ENCODE peak calls at places on chromosomes 16 and 17, in five cellular contexts. Y is endothelial cell, C is gastrocnemius medialis, L is cardiac muscle cell, K is fibroblast of the aortic adventitia. W is an unnamed sample.

GRCh38 chr17:62968445-62968923 is 2.4 kb downstream of the TANC2 start:
- DNase-seq in Y (peak; percentile 43), C (no peak), L (peak; percentile 90), K (peak; percentile 93), W (peak; percentile 16)

GRCh38 chr17:62895256-62895649 is 70.8 kb upstream of the TANC2 start:
- DNase-seq in Y (no peak), C (no peak), L (no peak), K (no peak), W (no peak)

GRCh38 chr16:26645629-26646028 is 421.1 kb upstream of the C16orf82 start:
- DNase-seq in Y (peak; percentile 58), C (no peak), L (no peak), K (no peak), W (peak; percentile 39)

GRCh38 chr16:55280622-55281021 is 43.4 kb upstream of the IRX6 start:
- DNase-seq in Y (no peak), C (no peak), L (no peak), K (no peak), W (no peak)

GRCh38 chr16:82954224-82954929 is 327.6 kb downstream of the CDH13 start:
- DNase-seq in Y (no peak), C (no peak), L (peak; percentile 70), K (peak; percentile 60), W (no peak)

GRCh38 chr17:29241015-29241963 is 5.4 kb upstream of the CRYBA1 start:
- DNase-seq in Y (no peak), C (no peak), L (peak; percentile 96), K (peak; percentile 96), W (peak; percentile 51)

GRCh38 chr16:46929378-46930332 is 43.8 kb downstream of the DNAJA2 start:
- DNase-seq in Y (peak; percentile 83), C (peak; percentile 34), L (peak; percentile 67), K (peak; percentile 57), W (peak; percentile 81)

GRCh38 chr17:47975189-47975814 is 4.4 kb downstream of the CDK5RAP3 start:
- DNase-seq in Y (no peak), C (no peak), L (no peak), K (no peak), W (no peak)

GRCh38 chr17:61419496-61420046 is 19.9 kb downstream of the TBX2 start:
- DNase-seq in Y (no peak), C (no peak), L (no peak), K (no peak), W (no peak)

GRCh38 chr17:61504697-61505096 is 52.5 kb downstream of the TBX4 start:
- DNase-seq in Y (no peak), C (no peak), L (peak; percentile 76), K (peak; percentile 83), W (no peak)

GRCh38 chr16:31253642-31254045 is 6.1 kb upstream of the ITGAM start:
- DNase-seq in Y (no peak), C (peak; percentile 25), L (no peak), K (no peak), W (no peak)

GRCh38 chr17:83050651-83051422 is 28.6 kb upstream of the METRNL start:
- DNase-seq in Y (peak; percentile 2), C (no peak), L (no peak), K (no peak), W (no peak)

GRCh38 chr16:68234188-68235104 is 1.5 kb downstream of the ESRP2 start:
- DNase-seq in Y (no peak), C (no peak), L (no peak), K (no peak), W (no peak)

GRCh38 chr16:87682852-87683399 is 80.6 kb downstream of the JPH3 start:
- DNase-seq in Y (no peak), C (no peak), L (no peak), K (no peak), W (no peak)

GRCh38 chr16:11355862-11356261 is 10.6 kb downstream of the RMI2 start:
- DNase-seq in Y (no peak), C (no peak), L (no peak), K (no peak), W (no peak)

GRCh38 chr17:74920679-74921044 is 2.4 kb downstream of the USH1G start:
- DNase-seq in Y (no peak), C (no peak), L (no peak), K (no peak), W (no peak)

GRCh38 chr17:39455919-39456318 is 4.9 kb upstream of the MED1 start:
- DNase-seq in Y (no peak), C (no peak), L (no peak), K (no peak), W (no peak)

GRCh38 chr16:57533618-57534336 is 2.6 kb downstream of the CCDC102A start:
- DNase-seq in Y (no peak), C (no peak), L (no peak), K (no peak), W (no peak)

GRCh38 chr17:4833941-4834501 is 881 bp downstream of the MINK1 start:
- DNase-seq in Y (peak; percentile 22), C (no peak), L (peak; percentile 53), K (peak; percentile 44), W (no peak)

GRCh38 chr16:48276102-48276501 is 28.8 kb upstream of the ABCC11 start:
- DNase-seq in Y (no peak), C (no peak), L (no peak), K (no peak), W (no peak)

GRCh38 chr17:76584427-76585047 is 1.1 kb downstream of the ST6GALNAC2 start:
- DNase-seq in Y (no peak), C (no peak), L (no peak), K (no peak), W (no peak)

GRCh38 chr17:33667052-33667509 is 374.0 kb upstream of the ASIC2 start:
- DNase-seq in Y (no peak), C (no peak), L (no peak), K (no peak), W (no peak)

GRCh38 chr16:62079236-62079635 is 43.0 kb upstream of the CDH8 start:
- DNase-seq in Y (no peak), C (no peak), L (no peak), K (no peak), W (no peak)

GRCh38 chr17:40351185-40352043 is 13.1 kb downstream of the GJD3 start:
- DNase-seq in Y (no peak), C (no peak), L (no peak), K (no peak), W (no peak)

GRCh38 chr17:30812218-30813177 is 12.0 kb downstream of the CRLF3 start:
- DNase-seq in Y (no peak), C (no peak), L (peak; percentile 39), K (peak; percentile 32), W (no peak)

GRCh38 chr16:703406-703805 is 2.2 kb downstream of the FBXL16 start:
- DNase-seq in Y (no peak), C (no peak), L (no peak), K (no peak), W (no peak)

GRCh38 chr17:74806334-74806733 is 30.2 kb upstream of the NAT9 start:
- DNase-seq in Y (no peak), C (no peak), L (no peak), K (no peak), W (no peak)

GRCh38 chr17:40070895-40071719 is 8.3 kb downstream of the THRA start:
- DNase-seq in Y (no peak), C (peak; percentile 92), L (no peak), K (no peak), W (no peak)

GRCh38 chr16:14389359-14389758 is 240.7 kb downstream of the PARN start:
- DNase-seq in Y (no peak), C (no peak), L (no peak), K (no peak), W (no peak)

GRCh38 chr17:63189930-63190329 is 223.9 kb downstream of the TANC2 start:
- DNase-seq in Y (no peak), C (no peak), L (no peak), K (no peak), W (no peak)

GRCh38 chr16:80573700-80574120 is 32.9 kb downstream of the DYNLRB2 start:
- DNase-seq in Y (no peak), C (no peak), L (no peak), K (no peak), W (no peak)

GRCh38 chr17:2947588-2947950 is 115.8 kb downstream of the OR1D5 start:
- DNase-seq in Y (no peak), C (no peak), L (no peak), K (no peak), W (no peak)
- TF ChIP-seq CTCF in Y (no peak), C (no peak), L (no peak), K (no peak), W (no peak)

GRCh38 chr17:78175643-78175981 is 7.2 kb downstream of the SYNGR2 start:
- DNase-seq in Y (no peak), C (no peak), L (no peak), K (no peak), W (no peak)

GRCh38 chr17:78172284-78173024 is 4.1 kb downstream of the SYNGR2 start:
- DNase-seq in Y (no peak), C (peak; percentile 41), L (peak; percentile 29), K (no peak), W (no peak)

GRCh38 chr17:78174870-78175642 is 6.7 kb downstream of the SYNGR2 start:
- DNase-seq in Y (no peak), C (peak; percentile 45), L (no peak), K (no peak), W (no peak)

GRCh38 chr17:78173025-78173715 is 4.8 kb downstream of the SYNGR2 start:
- DNase-seq in Y (no peak), C (peak; percentile 42), L (no peak), K (no peak), W (no peak)

GRCh38 chr17:78174332-78174869 is 6.0 kb downstream of the SYNGR2 start:
- DNase-seq in Y (no peak), C (peak; percentile 82), L (no peak), K (no peak), W (no peak)
- TF ChIP-seq CTCF in Y (no peak), C (peak; percentile 83), L (no peak), K (no peak), W (no peak)

DNA sequence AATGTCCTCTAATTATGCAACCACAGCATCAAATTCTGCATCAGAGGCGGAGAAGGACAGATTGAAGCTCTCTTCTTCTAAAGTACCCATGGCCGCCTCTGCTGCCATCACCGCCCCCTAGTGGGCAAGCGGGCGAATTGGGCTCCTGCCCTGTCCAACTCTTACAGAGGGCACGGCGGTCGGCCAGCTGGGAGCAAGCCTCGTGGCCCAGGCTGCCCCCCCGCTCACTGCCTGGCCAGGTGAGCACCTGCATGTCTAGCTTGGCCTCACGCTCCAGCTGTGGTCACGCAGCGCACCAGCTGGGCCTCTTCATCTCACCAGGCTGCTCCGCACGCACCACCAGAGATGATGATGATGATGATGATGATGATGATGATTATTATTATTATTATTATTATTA is 146.1 kb upstream of the TOM1L1 start:
- DNase-seq in Y (peak; percentile 30), C (no peak), L (no peak), K (no peak), W (no peak)
- TF ChIP-seq CTCF in Y (peak; percentile 40), C (no peak), L (no peak), K (no peak), W (peak; percentile 28)

GRCh38 chr17:73783382-73783766 is 139.1 kb upstream of the SDK2 start:
- DNase-seq in Y (no peak), C (no peak), L (no peak), K (no peak), W (no peak)

GRCh38 chr17:73782231-73782630 is 138.0 kb upstream of the SDK2 start:
- DNase-seq in Y (no peak), C (no peak), L (no peak), K (no peak), W (no peak)

GRCh38 chr17:73784015-73784603 is 139.9 kb upstream of the SDK2 start:
- DNase-seq in Y (no peak), C (no peak), L (no peak), K (no peak), W (no peak)

GRCh38 chr17:73785466-73785865 is 141.2 kb upstream of the SDK2 start:
- DNase-seq in Y (no peak), C (no peak), L (peak; percentile 16), K (no peak), W (no peak)

GRCh38 chr17:73782641-73783381 is 138.6 kb upstream of the SDK2 start:
- DNase-seq in Y (no peak), C (no peak), L (no peak), K (no peak), W (no peak)
- TF ChIP-seq CTCF in Y (no peak), C (no peak), L (no peak), K (no peak), W (peak; percentile 15)

W was measured in neural crest cell.